ENCODE peak calls at places on chromosomes 12 and 14, in four cellular contexts. I is kidney, G is SK-MEL-5, K is GM20000. X is an unnamed sample.

GRCh38 chr12:5522358-5523335 is 90.7 kb downstream of the NTF3 start:
- DNase-seq in G (no peak), I (no peak), K (no peak), X (no peak)

GRCh38 chr14:96637521-96637920 is 135.3 kb downstream of the PAPOLA start:
- DNase-seq in K (no peak), I (no peak), G (no peak), X (peak; percentile 46)

GRCh38 chr12:126747530-126748149 is 1519.3 kb upstream of the TMEM132C start:
- DNase-seq in K (peak; percentile 51), I (no peak), G (peak; percentile 57), X (peak; percentile 83)

GRCh38 chr12:41943671-41944070 is 201.0 kb downstream of the GXYLT1 start:
- DNase-seq in G (no peak), I (no peak), K (no peak), X (no peak)

GRCh38 chr12:99389751-99390150 is 257.8 kb upstream of the GARIN6 start:
- DNase-seq in K (no peak), I (no peak), G (no peak), X (no peak)

GRCh38 chr14:105303949-105304348 is 3.1 kb upstream of the BRF1 start:
- DNase-seq in G (no peak), K (no peak), I (no peak), X (no peak)

GRCh38 chr12:45988259-45988658 is 2.1 kb downstream of the SCAF11 start:
- DNase-seq in K (no peak), I (no peak), G (no peak), X (no peak)

GRCh38 chr12:117985182-117985581 is 16.4 kb upstream of the KSR2 start:
- DNase-seq in I (no peak), G (no peak), K (no peak), X (no peak)

GRCh38 chr12:70154087-70154486 is 89.1 kb upstream of the CNOT2 start:
- DNase-seq in I (no peak), K (no peak), G (no peak), X (no peak)

GRCh38 chr12:78864483-78865296 is at the start of gene SYT1:
- DNase-seq in I (peak; percentile 83), G (peak; percentile 14), K (no peak), X (peak; percentile 79)

GRCh38 chr14:104681689-104682074 is 7.7 kb upstream of the INF2 start:
- DNase-seq in G (peak; percentile 49), I (peak; percentile 96), K (no peak), X (peak; percentile 88)

GRCh38 chr12:93524386-93525133 is 47.9 kb upstream of the SOCS2 start:
- DNase-seq in I (no peak), K (no peak), G (no peak), X (no peak)

GRCh38 chr12:29609431-29610215 is 112.1 kb upstream of the OVCH1 start:
- DNase-seq in I (no peak), G (no peak), K (no peak), X (no peak)

GRCh38 chr14:45249847-45250575 is 3.0 kb downstream of the MIS18BP1 start:
- DNase-seq in K (peak; percentile 8), I (no peak), G (no peak), X (no peak)

GRCh38 chr12:69239922-69240624 is 704 bp downstream of the CPSF6 start:
- DNase-seq in K (peak; percentile 53), I (peak; percentile 87), G (peak; percentile 24), X (peak; percentile 92)

GRCh38 chr12:54459355-54459754 is 14.0 kb downstream of the GTSF1 start:
- DNase-seq in I (no peak), G (no peak), K (no peak), X (no peak)

GRCh38 chr14:103510311-103511021 is 12.2 kb downstream of the CKB start:
- DNase-seq in G (no peak), K (peak; percentile 3), I (no peak), X (peak; percentile 31)

GRCh38 chr12:116910645-116911449 is at the start of gene FBXW8:
- DNase-seq in I (peak; percentile 90), K (peak; percentile 87), G (peak; percentile 87), X (peak; percentile 92)

GRCh38 chr14:71931492-71932228 is 569 bp upstream of the RGS6 start:
- DNase-seq in K (peak; percentile 51), I (no peak), G (no peak), X (no peak)

GRCh38 chr14:99134333-99135046 is 137.5 kb downstream of the BCL11B start:
- DNase-seq in K (no peak), G (no peak), I (peak; percentile 47), X (peak; percentile 50)

GRCh38 chr14:95831041-95831440 is 45.6 kb upstream of the TUNAR start:
- DNase-seq in G (no peak), I (no peak), K (no peak), X (no peak)

GRCh38 chr14:105019861-105020814 is 745 bp downstream of the CDCA4 start:
- DNase-seq in G (no peak), K (peak; percentile 66), I (peak; percentile 85), X (peak; percentile 93)

GRCh38 chr12:70847871-70848270 is 72.7 kb downstream of the PTPRR start:
- DNase-seq in G (no peak), K (no peak), I (no peak), X (no peak)

X was measured in spleen.